ENCODE peak calls at places on chromosome 10, in seven cellular contexts. J, S, B, C, H, K and Z are unnamed samples.

GRCh38 chr10:22753786-22754185 is 39.4 kb upstream of the PIP4K2A start:
- DNase-seq in J (no peak), S (no peak), B (no peak), C (no peak), H (no peak), K (no peak), Z (no peak)

GRCh38 chr10:35643976-35644799 is 2.1 kb upstream of the FZD8 start:
- DNase-seq in J (peak), S (no peak), B (no peak), C (no peak), H (no peak), K (no peak), Z (no peak)

GRCh38 chr10:1126461-1126860 is 70.3 kb downstream of the WDR37 start:
- DNase-seq in J (no peak), S (no peak), B (no peak), C (no peak), H (no peak), K (no peak), Z (no peak)

GRCh38 chr10:63346015-63346441 is 119.7 kb downstream of the JMJD1C start:
- DNase-seq in J (peak), S (no peak), B (no peak), C (no peak), H (no peak), K (no peak), Z (no peak)

GRCh38 chr10:101710793-101711192 is 15.8 kb upstream of the FBXW4 start:
- DNase-seq in J (no peak), S (no peak), B (no peak), C (no peak), H (no peak), K (no peak), Z (no peak)

GRCh38 chr10:22427890-22428571 is 82.7 kb downstream of the SPAG6 start:
- DNase-seq in J (peak), S (no peak), B (peak), C (no peak), H (peak), K (peak), Z (no peak)

GRCh38 chr10:124671486-124672075 is 72.6 kb downstream of the FAM53B start:
- DNase-seq in J (peak), S (no peak), B (no peak), C (no peak), H (no peak), K (no peak), Z (no peak)

GRCh38 chr10:69344591-69345244 is 66.4 kb downstream of the HK1 start:
- DNase-seq in J (no peak), S (no peak), B (no peak), C (no peak), H (no peak), K (no peak), Z (no peak)

GRCh38 chr10:131587976-131588680 is 276.6 kb upstream of the TCERG1L start:
- DNase-seq in J (no peak), S (no peak), B (no peak), C (no peak), H (no peak), K (no peak), Z (no peak)

GRCh38 chr10:125117941-125118630 is 42.3 kb downstream of the CTBP2 start:
- DNase-seq in J (peak), S (no peak), B (no peak), C (no peak), H (no peak), K (no peak), Z (no peak)

GRCh38 chr10:15440204-15440711 is 69.2 kb upstream of the FAM171A1 start:
- DNase-seq in J (no peak), S (no peak), B (no peak), C (no peak), H (no peak), K (no peak), Z (no peak)

GRCh38 chr10:66629976-66630375 is 295.9 kb upstream of the LRRTM3 start:
- DNase-seq in J (no peak), S (no peak), B (no peak), C (no peak), H (no peak), K (no peak), Z (no peak)

GRCh38 chr10:72292223-72292691 is 18.5 kb downstream of the DDIT4 start:
- DNase-seq in J (no peak), S (no peak), B (peak), C (no peak), H (no peak), K (no peak), Z (no peak)

GRCh38 chr10:80163741-80164341 is 31.3 kb downstream of the PLAC9 start:
- DNase-seq in J (peak), S (no peak), B (no peak), C (no peak), H (no peak), K (peak), Z (no peak)

GRCh38 chr10:79068203-79068561 is 584 bp upstream of the ZMIZ1 start:
- DNase-seq in J (no peak), S (no peak), B (no peak), C (no peak), H (no peak), K (no peak), Z (peak)

GRCh38 chr10:8137272-8137680 is 82.8 kb downstream of the GATA3 start:
- DNase-seq in J (no peak), S (no peak), B (no peak), C (no peak), H (no peak), K (no peak), Z (no peak)